ENCODE peak calls at places on chromosome 11, in four cellular contexts. J, H, C and K are unnamed samples.

GRCh38 chr11:130171534-130171933 is 12.0 kb downstream of the ST14 start:
- DNase-seq in J (no peak), H (no peak), C (no peak), K (no peak)

GRCh38 chr11:29162490-29162889 is 854.3 kb downstream of the KCNA4 start:
- DNase-seq in H (no peak), J (no peak), C (no peak), K (no peak)

GRCh38 chr11:61814958-61815789 is 1.6 kb downstream of the FADS1 start:
- DNase-seq in C (peak), H (peak), J (peak), K (peak)

GRCh38 chr11:75655619-75656018 is 13.2 kb downstream of the MAP6 start:
- DNase-seq in C (no peak), H (no peak), J (no peak), K (no peak)

GRCh38 chr11:130874955-130875531 is 41.2 kb downstream of the SNX19 start:
- DNase-seq in C (no peak), H (no peak), J (no peak), K (no peak)

GRCh38 chr11:128871165-128871564 is 4.1 kb upstream of the KCNJ1 start:
- DNase-seq in C (no peak), J (no peak), H (no peak), K (no peak)

GRCh38 chr11:92482502-92482901 is 257.9 kb downstream of the FAT3 start:
- DNase-seq in C (no peak), J (no peak), H (no peak), K (no peak)

GRCh38 chr11:126404367-126404766 is 48.9 kb downstream of the ST3GAL4 start:
- DNase-seq in H (no peak), C (no peak), J (no peak), K (no peak)

GRCh38 chr11:72430743-72431570 is 3.4 kb downstream of the CLPB start:
- DNase-seq in C (no peak), H (no peak), J (peak), K (peak)

GRCh38 chr11:9529333-9529648 is 44.2 kb upstream of the WEE1 start:
- DNase-seq in H (peak), J (no peak), C (peak), K (peak)

GRCh38 chr11:9868641-9869040 is 204.8 kb downstream of the SWAP70 start:
- DNase-seq in H (no peak), J (no peak), C (no peak), K (no peak)

GRCh38 chr11:130999992-131000770 is 83.9 kb upstream of the SNX19 start:
- DNase-seq in H (no peak), J (peak), C (no peak), K (peak)

GRCh38 chr11:58286249-58286648 is 18.2 kb upstream of the OR10W1 start:
- DNase-seq in J (peak), C (no peak), H (peak), K (peak)

GRCh38 chr11:62245271-62245753 is 3.3 kb downstream of the SCGB1D2 start:
- DNase-seq in C (no peak), H (peak), J (peak), K (peak)

GRCh38 chr11:55849037-55849436 is 10.5 kb downstream of the OR5D16 start:
- DNase-seq in H (no peak), C (no peak), J (no peak), K (no peak)

GRCh38 chr11:108863528-108863927 is 198.7 kb downstream of the DDX10 start:
- DNase-seq in H (no peak), C (no peak), J (no peak), K (no peak)

GRCh38 chr11:6268811-6269210 is 9.2 kb downstream of the CCKBR start:
- DNase-seq in C (no peak), H (no peak), J (no peak), K (no peak)

GRCh38 chr11:2442554-2442953 is 1.8 kb downstream of the TRPM5 start:
- DNase-seq in C (no peak), H (peak), J (no peak), K (no peak)

GRCh38 chr11:70007796-70008195 is 70.3 kb upstream of the ANO1 start:
- DNase-seq in C (no peak), J (no peak), H (no peak), K (no peak)

GRCh38 chr11:59463176-59463575 is 6.4 kb downstream of the OR4D6 start:
- DNase-seq in J (peak), H (no peak), C (no peak), K (no peak)

GRCh38 chr11:78224506-78224905 is 35.8 kb downstream of the USP35 start:
- DNase-seq in H (no peak), J (no peak), C (no peak), K (no peak)

GRCh38 chr11:877565-877964 is 33.0 kb downstream of the CHID1 start:
- DNase-seq in C (no peak), J (no peak), H (no peak), K (no peak)

GRCh38 chr11:115459563-115459962 is 44.7 kb downstream of the CADM1 start:
- DNase-seq in J (no peak), C (no peak), H (no peak), K (no peak)

GRCh38 chr11:29282088-29282487 is 734.7 kb downstream of the KCNA4 start:
- DNase-seq in J (peak), H (no peak), C (no peak), K (peak)

GRCh38 chr11:72573380-72573949 is 100.8 kb downstream of the PDE2A start:
- DNase-seq in J (peak), C (peak), H (no peak), K (peak)

GRCh38 chr11:73291781-73292180 is 16.3 kb upstream of the ARHGEF17 start:
- DNase-seq in H (no peak), J (no peak), C (no peak), K (no peak)

GRCh38 chr11:93921695-93922468 is 71.5 kb upstream of the VSTM5 start:
- DNase-seq in J (peak), C (no peak), H (peak), K (peak)
- TF ChIP-seq CTCF in J (peak), C (peak), H (peak), K (peak)

DNA sequence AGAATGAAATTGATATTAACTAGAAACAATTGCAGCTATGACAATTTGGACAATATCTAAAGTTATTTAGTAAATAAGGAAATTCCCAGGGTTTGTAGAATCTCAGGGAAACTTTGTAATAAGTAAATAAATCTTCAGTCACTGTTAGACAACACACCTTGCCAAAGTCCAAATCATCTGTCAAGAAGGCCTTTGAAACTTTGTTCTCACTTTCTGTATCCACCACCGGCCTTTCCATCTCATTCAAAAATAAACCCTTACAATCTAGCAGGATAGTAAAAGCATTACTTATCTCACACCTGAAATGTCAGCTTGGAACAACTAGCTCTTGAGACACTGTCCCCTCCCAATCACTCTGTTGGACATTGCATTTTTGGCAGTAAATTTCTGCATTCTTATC is 7.9 kb downstream of the NNMT start:
- DNase-seq in J (no peak), C (no peak), H (no peak), K (no peak)
- TF ChIP-seq CTCF in J (no peak), C (no peak), H (no peak), K (no peak)

DNA sequence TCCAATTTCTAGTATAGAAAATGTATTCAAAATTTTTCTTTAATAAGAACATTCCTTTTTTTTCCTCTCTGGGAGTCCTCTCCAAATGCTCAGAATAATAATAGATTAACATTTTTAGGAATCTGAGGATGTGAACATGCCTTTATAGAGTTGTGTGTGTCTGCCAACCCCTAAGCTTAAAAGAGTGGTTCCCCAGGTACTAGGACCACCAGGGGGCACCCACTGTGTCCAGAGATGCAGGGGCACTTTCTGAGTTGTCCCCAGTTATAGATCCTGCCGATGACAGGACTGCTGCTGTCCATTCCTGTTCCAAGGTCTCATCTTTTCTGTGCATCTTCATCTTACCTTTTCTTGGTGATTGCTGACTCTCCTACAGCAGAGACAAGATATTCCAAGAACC is 27.0 kb upstream of the MICAL2 start:
- DNase-seq in H (no peak), J (no peak), C (no peak), K (no peak)
- TF ChIP-seq CTCF in H (no peak), J (peak), C (no peak), K (no peak)

DNA sequence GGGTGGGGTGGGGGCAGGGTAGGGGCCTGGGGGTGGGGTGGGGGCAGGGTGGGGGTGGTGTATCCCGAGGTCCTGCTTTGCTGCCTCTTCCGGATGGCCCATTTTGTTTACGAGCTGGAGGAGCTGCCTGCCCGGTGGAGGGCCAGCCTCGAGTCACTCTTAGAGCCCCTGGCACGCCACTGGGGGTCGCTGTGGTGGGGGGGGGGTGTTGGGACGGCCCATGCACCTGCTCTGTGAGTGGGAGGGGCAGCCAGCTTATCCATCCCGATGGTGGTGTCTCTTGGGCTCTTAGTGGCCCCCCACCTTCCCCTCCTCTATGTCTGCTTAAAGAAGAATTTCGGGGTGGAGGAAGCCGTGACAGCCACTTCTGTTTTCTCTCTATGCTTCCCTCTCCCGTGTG is 24.6 kb downstream of the MRGPRD start:
- DNase-seq in H (no peak), C (no peak), J (no peak), K (no peak)
- TF ChIP-seq CTCF in H (no peak), C (no peak), J (peak), K (no peak)

GRCh38 chr11:7900686-7901085 is 30.4 kb downstream of the OR10A6 start:
- DNase-seq in J (no peak), H (peak), C (no peak), K (no peak)
- TF ChIP-seq CTCF in J (no peak), H (no peak), C (no peak), K (no peak)